ENCODE peak calls at places on chromosomes 1 and 21, in six cellular contexts. X is K562, J is HepG2, T is upper lobe of left lung, Z is GM12878, N is A549. B is an unnamed sample.

GRCh38 chr1:229689915-229690314 is 63.9 kb downstream of the URB2 start:
- ATAC-seq in J (no peak), N (no peak), X (peak; percentile 59), Z (no peak), T (no peak), B (no peak)

GRCh38 chr1:112877741-112878140 is 78.3 kb downstream of the SLC16A1 start:
- ATAC-seq in T (no peak), Z (no peak), N (no peak), J (no peak), X (no peak), B (no peak)

GRCh38 chr1:150820710-150821521 is 12.9 kb upstream of the CTSK start:
- ATAC-seq in N (no peak), T (no peak), X (no peak), Z (no peak), J (no peak), B (no peak)

GRCh38 chr21:40165671-40166070 is 298.4 kb downstream of the PCP4 start:
- ATAC-seq in Z (no peak), N (no peak), J (no peak), T (no peak), X (no peak), B (no peak)

GRCh38 chr1:33301273-33301984 is 19.5 kb downstream of the A3GALT2 start:
- ATAC-seq in J (peak; percentile 13), Z (no peak), X (no peak), N (no peak), T (no peak), B (peak; percentile 29)

GRCh38 chr1:10168912-10169514 is 41.4 kb upstream of the KIF1B start:
- ATAC-seq in Z (peak; percentile 54), J (peak; percentile 55), X (no peak), N (no peak), T (no peak), B (no peak)

GRCh38 chr1:172781513-172782140 is 122.7 kb downstream of the FASLG start:
- ATAC-seq in N (no peak), J (no peak), X (no peak), T (no peak), Z (peak; percentile 89), B (no peak)

GRCh38 chr1:11800756-11801433 is 4.9 kb downstream of the MTHFR start:
- ATAC-seq in J (no peak), N (no peak), Z (no peak), X (no peak), T (no peak), B (no peak)

GRCh38 chr1:236052227-236052993 is 12.5 kb downstream of the NID1 start:
- ATAC-seq in Z (peak; percentile 41), J (peak; percentile 63), X (no peak), T (no peak), N (peak; percentile 39), B (peak; percentile 29)

GRCh38 chr1:214002472-214002871 is 14.7 kb downstream of the PROX1 start:
- ATAC-seq in J (peak; percentile 72), T (no peak), N (peak; percentile 43), X (peak; percentile 72), Z (no peak), B (no peak)

GRCh38 chr1:229137274-229137673 is 133.6 kb upstream of the RAB4A start:
- ATAC-seq in T (no peak), Z (no peak), N (no peak), J (no peak), X (no peak), B (no peak)

GRCh38 chr1:34824817-34825454 is 32.1 kb downstream of the GJA4 start:
- ATAC-seq in J (no peak), X (no peak), N (no peak), Z (no peak), T (peak; percentile 8), B (no peak)

GRCh38 chr1:236516929-236517704 is 6.7 kb upstream of the LGALS8 start:
- ATAC-seq in X (peak; percentile 26), Z (peak; percentile 20), T (no peak), N (peak; percentile 80), J (peak; percentile 87), B (no peak)

GRCh38 chr21:37508341-37508740 is 141.8 kb downstream of the DYRK1A start:
- ATAC-seq in X (no peak), N (no peak), Z (no peak), T (no peak), J (no peak), B (no peak)

GRCh38 chr1:15500184-15500958 is 23.6 kb downstream of the CASP9 start:
- ATAC-seq in X (no peak), Z (no peak), N (no peak), J (no peak), T (no peak), B (no peak)

GRCh38 chr1:228846952-228847351 is 111.7 kb downstream of the RHOU start:
- ATAC-seq in T (no peak), Z (no peak), X (no peak), N (no peak), J (no peak), B (no peak)

GRCh38 chr1:214582289-214582891 is 20.6 kb upstream of the CENPF start:
- ATAC-seq in T (no peak), X (no peak), J (no peak), Z (peak; percentile 18), N (peak; percentile 54), B (no peak)

GRCh38 chr1:162381941-162382750 is 618 bp downstream of the C1orf226 start:
- ATAC-seq in Z (no peak), T (no peak), N (no peak), J (no peak), X (peak; percentile 2), B (no peak)

GRCh38 chr1:183711691-183712401 is 58.7 kb upstream of the APOBEC4 start:
- ATAC-seq in N (no peak), J (no peak), T (no peak), X (no peak), Z (no peak), B (peak; percentile 25)

GRCh38 chr1:150793231-150793630 is 14.8 kb downstream of the CTSK start:
- ATAC-seq in X (no peak), N (no peak), T (no peak), Z (no peak), J (no peak), B (no peak)

GRCh38 chr1:97243973-97244560 is 522.5 kb downstream of the PTBP2 start:
- ATAC-seq in T (no peak), J (no peak), Z (peak; percentile 81), X (no peak), N (no peak), B (no peak)

GRCh38 chr1:28915036-28915895 is 897 bp downstream of the EPB41 start:
- ATAC-seq in J (peak; percentile 47), T (no peak), Z (peak; percentile 31), X (peak; percentile 48), N (peak; percentile 27), B (peak; percentile 14)

GRCh38 chr1:44707112-44707881 is 23.7 kb downstream of the RNU5D-1 start:
- ATAC-seq in J (peak; percentile 45), N (peak; percentile 97), Z (no peak), X (peak; percentile 7), T (no peak), B (no peak)

GRCh38 chr1:2544875-2545638 is 11.1 kb upstream of the TNFRSF14 start:
- ATAC-seq in T (no peak), Z (no peak), X (no peak), N (no peak), J (no peak), B (no peak)

GRCh38 chr1:2547210-2548067 is 8.7 kb upstream of the TNFRSF14 start:
- ATAC-seq in N (peak; percentile 10), X (peak; percentile 4), Z (peak; percentile 37), T (no peak), J (no peak), B (no peak)

GRCh38 chr1:2548068-2548589 is 8.0 kb upstream of the TNFRSF14 start:
- ATAC-seq in Z (peak; percentile 47), X (peak; percentile 60), T (peak; percentile 80), J (peak; percentile 51), N (no peak), B (peak; percentile 32)

GRCh38 chr1:2545754-2546514 is 10.2 kb upstream of the TNFRSF14 start:
- ATAC-seq in T (peak; percentile 59), N (peak; percentile 64), Z (peak; percentile 61), J (peak; percentile 62), X (peak; percentile 73), B (peak; percentile 63)

GRCh38 chr1:2546515-2547209 is 9.5 kb upstream of the TNFRSF14 start:
- ATAC-seq in J (peak; percentile 56), X (peak; percentile 85), T (peak; percentile 76), N (peak; percentile 69), Z (peak; percentile 66), B (peak; percentile 79)
- TF ChIP-seq POLR2A in J (no peak), X (peak; percentile 66), T (peak; percentile 53), N (no peak), Z (peak; percentile 3), B (no peak)

GRCh38 chr1:234601217-234602017 is 8.6 kb downstream of the IRF2BP2 start:
- ATAC-seq in Z (peak; percentile 26), T (no peak), X (peak; percentile 32), J (no peak), N (no peak), B (no peak)
- TF ChIP-seq EP300 in Z (no peak), T (no peak), X (peak; percentile 77), J (no peak), N (no peak), B (no peak)

GRCh38 chr1:20469406-20470076 is 16.5 kb downstream of the CAMK2N1 start:
- ATAC-seq in X (no peak), J (peak; percentile 59), T (no peak), N (no peak), Z (no peak), B (no peak)

GRCh38 chr1:20463502-20463901 is 22.5 kb downstream of the CAMK2N1 start:
- ATAC-seq in T (no peak), X (no peak), Z (no peak), J (no peak), N (no peak), B (no peak)

GRCh38 chr1:20462397-20462796 is 23.6 kb downstream of the CAMK2N1 start:
- ATAC-seq in J (no peak), N (no peak), Z (no peak), T (no peak), X (no peak), B (no peak)

GRCh38 chr1:20465187-20465586 is 20.8 kb downstream of the CAMK2N1 start:
- ATAC-seq in T (no peak), N (no peak), X (no peak), J (no peak), Z (no peak), B (no peak)

GRCh38 chr1:20466231-20466630 is 19.8 kb downstream of the CAMK2N1 start:
- ATAC-seq in X (no peak), J (no peak), T (no peak), N (no peak), Z (peak; percentile 45), B (no peak)
- TF ChIP-seq POLR2A in X (no peak), J (no peak), T (no peak), N (no peak), Z (no peak), B (no peak)

DNA sequence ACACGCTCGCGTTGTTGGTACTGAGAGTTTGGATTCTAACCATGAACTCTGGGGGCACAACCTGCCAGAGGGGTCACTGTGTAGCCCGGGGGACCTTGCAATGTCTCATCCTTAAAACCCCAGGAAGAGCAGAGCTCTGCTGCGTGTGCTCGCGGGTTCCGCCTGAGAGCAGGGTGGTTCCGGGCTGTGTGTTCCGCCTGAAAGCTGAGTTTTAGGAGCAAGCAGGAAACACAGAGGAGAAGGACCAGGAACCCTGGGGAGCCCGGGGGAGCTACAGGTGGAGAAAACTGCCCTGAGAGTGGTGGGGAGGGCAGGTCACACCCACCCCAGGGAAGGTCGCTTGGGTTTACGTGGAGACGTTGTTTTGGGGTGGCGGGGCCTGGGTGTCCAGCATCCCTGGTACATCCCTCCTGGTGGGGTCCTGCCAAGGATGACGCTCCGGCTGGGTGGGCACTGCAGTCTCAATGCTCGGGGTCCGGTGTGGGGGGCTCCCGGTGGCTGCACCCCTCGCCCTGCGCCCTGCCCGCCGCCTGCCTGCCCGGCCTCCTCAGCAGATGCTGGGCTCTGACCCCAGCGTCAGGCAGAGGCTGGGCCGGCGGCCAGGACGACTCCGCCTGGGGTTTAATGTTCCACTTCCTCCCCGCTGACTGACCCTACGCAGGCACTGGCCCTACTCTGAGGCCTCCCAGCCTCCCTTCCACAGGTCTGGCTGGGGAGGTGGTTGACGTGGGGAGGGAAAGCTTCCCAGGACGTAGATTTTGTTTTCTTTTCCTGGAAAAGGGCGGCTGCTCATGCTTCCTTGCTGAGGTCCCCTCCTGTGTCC is 17.2 kb upstream of the C1orf159 start:
- ATAC-seq in N (no peak), X (no peak), Z (no peak), J (peak; percentile 45), T (no peak), B (no peak)
- TF ChIP-seq EP300 in N (no peak), X (no peak), Z (no peak), J (no peak), T (no peak), B (no peak)

B was measured in gastroesophageal sphincter.